ENCODE peak calls at places on chromosomes 6 and 20, in five cellular contexts. T is fibroblast of lung; O is ovary; H is naive thymus-derived CD4-positive, alpha-beta T cell; G is fibroblast of the aortic adventitia. A is an unnamed sample.

GRCh38 chr6:36196880-36197548 is 470 bp downstream of the BRPF3 start:
- DNase-seq in T (peak), O (peak), H (peak), G (peak), A (peak)

GRCh38 chr20:23081263-23081811 is 4.8 kb downstream of the CD93 start:
- DNase-seq in T (no peak), O (no peak), H (no peak), G (no peak), A (no peak)

GRCh38 chr6:117303323-117303722 is 38.0 kb downstream of the VGLL2 start:
- DNase-seq in T (no peak), O (no peak), H (no peak), G (no peak), A (no peak)

GRCh38 chr6:33621396-33622388 is 570 bp downstream of the ITPR3 start:
- DNase-seq in T (no peak), O (peak), H (no peak), G (peak), A (peak)

GRCh38 chr6:133553652-133554051 is 312.5 kb downstream of the EYA4 start:
- DNase-seq in T (peak), O (peak), H (peak), G (peak), A (no peak)

GRCh38 chr6:155524249-155524651 is 68.6 kb upstream of the NOX3 start:
- DNase-seq in T (peak), O (no peak), H (no peak), G (peak), A (no peak)

GRCh38 chr20:9287062-9287461 is 218.2 kb downstream of the PLCB4 start:
- DNase-seq in T (no peak), O (no peak), H (no peak), G (no peak), A (no peak)

GRCh38 chr20:58895796-58896180 is 43.3 kb downstream of the GNAS start:
- DNase-seq in T (no peak), O (no peak), H (no peak), G (no peak), A (no peak)

GRCh38 chr6:169378620-169379381 is 125.2 kb upstream of the THBS2 start:
- DNase-seq in T (no peak), O (no peak), H (no peak), G (no peak), A (no peak)

GRCh38 chr20:59933296-59933848 is at the start of gene SYCP2:
- DNase-seq in T (peak), O (no peak), H (peak), G (peak), A (peak)

GRCh38 chr20:59932616-59933295 is 681 bp downstream of the SYCP2 start:
- DNase-seq in T (no peak), O (peak), H (no peak), G (no peak), A (no peak)

GRCh38 chr20:59931511-59932312 is 1.7 kb downstream of the SYCP2 start:
- DNase-seq in T (no peak), O (no peak), H (no peak), G (no peak), A (no peak)

GRCh38 chr20:59935457-59936185 is 2.2 kb upstream of the SYCP2 start:
- DNase-seq in T (no peak), O (no peak), H (no peak), G (no peak), A (no peak)

DNA sequence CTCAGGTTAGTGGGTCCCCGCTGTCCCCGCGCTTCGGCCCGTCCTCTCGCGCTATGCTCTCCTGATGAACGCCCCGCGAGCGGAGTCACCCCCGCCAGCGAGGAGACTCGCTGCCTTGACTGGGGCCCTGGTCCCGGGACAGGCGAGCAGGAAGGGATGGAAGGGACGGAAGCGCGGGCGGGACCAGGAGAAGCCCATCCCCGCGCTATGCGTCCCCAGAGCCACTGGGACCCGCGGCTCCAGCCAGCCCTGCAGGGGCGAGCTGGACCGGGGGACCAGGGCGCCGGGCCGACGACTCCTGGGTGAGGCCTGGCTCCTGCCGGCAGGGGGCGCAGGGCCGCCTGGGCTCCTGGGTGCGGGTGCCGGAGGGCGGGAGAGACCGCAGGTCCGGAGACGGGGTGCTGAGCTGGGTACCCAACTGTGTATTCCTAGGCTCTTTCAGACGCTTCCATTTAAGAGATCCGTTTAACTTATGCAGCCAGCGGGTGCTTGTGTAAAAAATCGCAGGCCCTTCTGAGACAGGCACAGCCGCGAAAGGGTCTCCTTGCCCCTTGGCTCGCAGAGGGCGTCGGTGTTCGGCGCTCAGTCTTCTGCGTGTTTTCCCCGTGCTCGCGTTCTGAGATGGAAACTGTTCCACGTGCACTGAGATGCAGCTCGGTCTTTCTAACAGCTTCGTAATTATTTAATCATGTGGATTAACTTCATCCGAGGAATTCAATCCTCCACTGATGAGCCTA is 580 bp upstream of the SYCP2 start:
- DNase-seq in T (peak), O (peak), H (peak), G (peak), A (peak)
- H3K4me3 ChIP-seq in T (peak), O (peak), H (peak), G (peak), A (peak)

GRCh38 chr20:44579313-44580090 is 2.9 kb upstream of the PKIG start:
- DNase-seq in T (peak), O (no peak), H (no peak), G (no peak), A (no peak)
- H3K4me3 ChIP-seq in T (no peak), O (no peak), H (no peak), G (no peak), A (no peak)

GRCh38 chr6:136520520-136520919 is 29.7 kb downstream of the MAP7 start:
- DNase-seq in T (no peak), O (no peak), H (no peak), G (no peak), A (no peak)

GRCh38 chr6:136521430-136521829 is 28.8 kb downstream of the MAP7 start:
- DNase-seq in T (no peak), O (no peak), H (no peak), G (no peak), A (no peak)

GRCh38 chr6:136522636-136523035 is 27.6 kb downstream of the MAP7 start:
- DNase-seq in T (no peak), O (no peak), H (no peak), G (no peak), A (no peak)

GRCh38 chr6:136523196-136523595 is 27.0 kb downstream of the MAP7 start:
- DNase-seq in T (no peak), O (no peak), H (no peak), G (no peak), A (no peak)

DNA sequence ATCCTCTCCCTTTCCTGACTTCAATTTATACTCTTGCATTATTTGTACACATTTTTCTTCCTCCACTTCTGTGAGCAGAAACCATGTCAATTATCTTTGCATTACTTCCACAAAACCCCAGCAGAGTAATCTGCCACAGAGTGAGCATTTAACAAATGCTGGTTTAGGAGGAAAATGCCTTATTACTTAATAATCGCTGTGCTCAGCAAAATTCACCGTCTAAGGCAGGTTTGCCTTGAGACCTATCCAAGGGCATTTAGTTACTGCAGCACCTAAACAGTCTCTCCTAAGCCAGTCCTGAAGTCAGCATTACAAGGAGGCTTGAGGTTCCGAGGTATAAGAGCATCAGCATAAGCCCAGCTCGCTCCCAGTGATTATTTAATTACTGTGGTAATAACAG is 28.3 kb downstream of the MAP7 start:
- DNase-seq in T (no peak), O (no peak), H (no peak), G (no peak), A (no peak)
- H3K4me3 ChIP-seq in T (no peak), O (no peak), H (no peak), G (no peak), A (no peak)

GRCh38 chr6:28758818-28759235 is 165.0 kb downstream of the TRIM27 start:
- DNase-seq in T (no peak), O (no peak), H (no peak), G (no peak), A (no peak)
- H3K4me3 ChIP-seq in T (no peak), O (no peak), H (no peak), G (no peak), A (no peak)

GRCh38 chr20:62804021-62804631 is 509 bp upstream of the OGFR start:
- DNase-seq in T (no peak), O (peak), H (no peak), G (no peak), A (no peak)

GRCh38 chr20:62805365-62805710 is 703 bp downstream of the OGFR start:
- DNase-seq in T (no peak), O (no peak), H (no peak), G (peak), A (no peak)

GRCh38 chr20:62806383-62807050 is 1.9 kb downstream of the OGFR start:
- DNase-seq in T (no peak), O (no peak), H (no peak), G (no peak), A (no peak)

GRCh38 chr20:62804632-62805364 is at the start of gene OGFR:
- DNase-seq in T (peak), O (peak), H (peak), G (peak), A (peak)

GRCh38 chr20:62805711-62806382 is 1.2 kb downstream of the OGFR start:
- DNase-seq in T (peak), O (peak), H (no peak), G (no peak), A (peak)
- H3K4me3 ChIP-seq in T (peak), O (peak), H (peak), G (peak), A (peak)

DNA sequence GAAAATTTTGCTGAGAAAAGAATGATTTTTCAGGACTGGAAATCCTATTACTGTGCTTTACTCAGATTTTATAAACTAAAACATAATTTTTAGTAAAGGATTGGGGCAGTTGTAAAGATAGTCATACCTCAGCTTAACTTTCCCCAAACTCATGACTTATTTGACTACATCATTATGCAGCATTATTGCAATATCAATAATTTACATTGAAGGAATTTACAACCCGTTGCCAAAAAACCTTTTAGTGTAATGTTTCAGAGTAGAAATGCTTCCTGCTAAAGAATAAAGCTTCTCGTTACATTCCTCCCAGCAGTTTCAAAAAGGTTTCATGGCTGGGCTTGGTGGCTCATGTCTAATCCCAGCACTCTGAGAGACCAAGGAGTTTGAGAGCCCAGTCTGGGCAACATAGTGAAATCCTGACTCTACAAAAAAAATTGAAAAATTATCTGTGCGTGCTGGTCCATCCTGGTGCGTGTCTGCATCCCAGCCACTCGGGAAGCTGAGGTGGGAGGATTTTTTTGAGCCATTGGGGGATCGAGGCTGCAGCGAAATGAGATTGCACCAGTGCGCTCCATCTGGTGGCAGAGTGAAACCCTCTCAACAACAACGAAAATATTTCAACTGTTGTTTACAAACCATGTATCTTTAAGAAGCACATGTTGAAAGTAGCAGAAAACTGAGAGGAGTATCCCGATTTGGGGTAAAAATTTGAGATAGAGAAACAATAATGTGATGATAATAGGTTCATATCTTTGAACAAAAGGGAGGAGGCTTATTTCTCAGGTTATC is 4.4 kb downstream of the AMD1 start:
- DNase-seq in T (peak), O (no peak), H (peak), G (peak), A (no peak)
- H3K4me3 ChIP-seq in T (peak), O (no peak), H (peak), G (peak), A (peak)

DNA sequence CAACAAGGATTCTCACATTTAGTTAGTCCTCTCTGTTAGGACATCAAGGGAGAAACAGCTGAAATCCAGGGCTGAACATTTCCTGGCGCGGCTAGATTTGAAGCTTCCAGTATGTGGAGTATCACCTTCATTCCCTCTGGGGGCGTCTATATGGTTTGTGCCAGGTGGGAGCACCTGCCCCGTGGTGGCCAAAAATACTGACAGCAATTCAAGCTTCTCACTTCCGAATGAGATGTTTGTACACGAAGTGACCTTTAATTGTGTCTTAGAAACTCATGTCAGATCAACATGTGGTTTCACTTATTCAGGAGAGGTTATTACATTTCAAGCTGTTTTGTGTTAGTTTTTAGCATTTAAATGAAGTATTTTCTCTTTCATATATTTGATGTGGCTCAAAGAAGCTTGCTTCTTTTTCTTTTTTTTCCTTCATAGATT is 67.3 kb upstream of the ZNF217 start:
- DNase-seq in T (peak), O (peak), H (peak), G (peak), A (no peak)
- H3K4me3 ChIP-seq in T (no peak), O (no peak), H (peak), G (no peak), A (no peak)

DNA sequence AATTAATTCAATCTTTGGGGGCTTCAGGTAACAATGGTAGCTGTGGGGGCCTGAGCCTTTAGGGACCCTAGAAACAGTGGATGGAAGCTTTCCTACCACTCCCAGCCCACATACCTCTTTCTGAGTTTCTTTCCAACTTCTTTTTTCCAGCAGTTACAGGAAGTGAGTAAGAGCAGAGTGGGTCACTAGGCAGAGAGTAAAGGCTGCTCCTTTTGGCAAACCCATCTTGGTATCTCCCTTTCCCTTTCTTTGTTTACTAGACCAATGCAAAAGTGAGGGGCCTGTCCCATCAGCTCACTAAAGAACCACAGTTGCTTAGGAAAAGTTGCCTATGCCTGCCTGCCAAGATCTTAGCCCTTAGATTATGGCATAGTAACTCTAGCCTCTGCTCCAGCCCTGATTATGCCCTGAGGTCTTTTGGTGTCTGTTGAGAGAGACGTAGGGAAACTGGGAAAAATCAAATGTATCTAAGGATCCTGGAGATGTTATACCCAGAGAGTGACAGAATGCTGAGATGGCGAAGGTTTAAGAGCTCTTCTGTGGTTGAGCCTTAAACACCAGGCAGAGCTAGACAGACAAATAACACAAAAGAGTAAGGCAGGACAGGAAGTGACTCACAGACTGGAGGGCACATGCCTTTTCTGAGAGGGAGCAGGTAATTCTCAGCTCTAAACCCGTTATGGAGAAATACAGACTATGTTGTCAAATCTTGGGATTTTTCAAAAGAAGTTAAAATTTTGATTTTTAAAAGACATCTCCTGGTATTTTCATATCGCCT is 31.3 kb downstream of the TRMT6 start:
- DNase-seq in T (peak), O (no peak), H (no peak), G (peak), A (no peak)
- H3K4me3 ChIP-seq in T (no peak), O (no peak), H (no peak), G (no peak), A (no peak)

DNA sequence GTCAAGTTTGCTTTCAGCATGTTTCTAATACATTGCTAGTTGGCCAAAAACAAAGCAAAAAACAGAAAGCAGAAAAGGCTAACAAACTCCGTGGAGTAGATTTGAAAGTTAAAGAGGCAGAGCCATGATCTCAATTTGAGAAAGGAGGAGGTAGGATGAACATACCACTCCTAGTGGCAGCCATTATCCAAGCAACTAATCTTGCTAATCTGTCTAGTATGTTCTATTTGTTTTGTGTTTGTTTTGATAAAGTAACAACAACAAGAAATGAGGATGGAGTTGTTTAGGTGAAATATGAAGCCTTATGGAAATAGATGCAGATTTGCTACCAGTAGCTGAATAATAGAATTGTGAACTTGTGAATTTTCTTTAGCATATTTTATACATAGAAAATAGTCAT is 295.5 kb upstream of the PRDM1 start:
- DNase-seq in T (no peak), O (no peak), H (no peak), G (no peak), A (no peak)
- H3K4me3 ChIP-seq in T (no peak), O (no peak), H (no peak), G (no peak), A (no peak)

DNA sequence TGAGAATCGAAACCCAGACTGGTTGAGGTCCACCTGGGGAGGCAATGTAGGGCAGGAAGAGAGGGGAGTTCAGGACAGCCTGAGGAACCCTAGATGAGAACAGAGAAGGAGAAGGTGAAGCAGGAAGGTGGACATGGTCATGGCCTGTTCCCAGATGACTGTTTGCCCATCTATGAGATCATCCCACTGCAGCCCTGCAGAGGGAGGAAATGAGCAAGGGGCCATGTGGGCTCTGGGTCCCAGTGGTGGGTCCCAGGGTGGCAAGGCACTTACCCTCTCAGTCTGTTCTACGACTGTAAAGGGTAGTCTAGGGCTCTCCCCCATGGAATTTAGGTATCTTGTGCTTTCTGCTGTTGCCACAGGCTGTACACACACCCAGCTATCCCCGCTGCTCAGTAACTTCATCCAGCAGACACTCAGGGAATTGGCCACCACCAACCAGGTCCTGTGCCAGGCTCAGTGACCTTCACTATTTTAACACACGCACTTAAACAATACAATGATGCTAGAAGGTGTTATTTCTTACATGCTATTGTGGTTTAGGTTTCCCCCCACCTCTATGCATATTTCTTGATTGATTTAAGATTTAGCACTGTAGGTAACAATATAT is 89.8 kb downstream of the TOX2 start:
- DNase-seq in T (no peak), O (no peak), H (no peak), G (no peak), A (no peak)
- H3K4me3 ChIP-seq in T (no peak), O (no peak), H (no peak), G (no peak), A (no peak)